ENCODE peak calls at places on chromosomes 4 and X, in four cellular contexts. One of them, this sample, is unnamed.

GRCh38 chr4:113106076-113106475 is 56.6 kb downstream of the ANK2 start:
- DNase-seq in EH: peak
- DNase-seq in OCI-M1: peak
- DNase-seq in MCF 10A: peak
- DNase-seq in this sample: no peak

GRCh38 chrX:153400146-153401132 is 711 bp downstream of the PNMA6E start:
- DNase-seq in MCF 10A: peak
- DNase-seq in OCI-M1: peak
- DNase-seq in EH: peak
- DNase-seq in this sample: peak

GRCh38 chrX:102833136-102833535 is 103.9 kb upstream of the RAB40AL start:
- DNase-seq in MCF 10A: no peak
- DNase-seq in EH: peak
- DNase-seq in OCI-M1: no peak
- DNase-seq in this sample: no peak

GRCh38 chr4:185914583-185915199 is 102.7 kb upstream of the SORBS2 start:
- DNase-seq in EH: peak
- DNase-seq in MCF 10A: no peak
- DNase-seq in OCI-M1: no peak
- DNase-seq in this sample: no peak

GRCh38 chrX:103157511-103158316 is 57.2 kb upstream of the BEX4 start:
- DNase-seq in MCF 10A: peak
- DNase-seq in OCI-M1: peak
- DNase-seq in EH: peak
- DNase-seq in this sample: peak

GRCh38 chr4:130849985-130850632 is 1754.2 kb downstream of the C4orf33 start:
- DNase-seq in MCF 10A: peak
- DNase-seq in OCI-M1: peak
- DNase-seq in EH: no peak
- DNase-seq in this sample: no peak

GRCh38 chr4:150822407-150822806 is 192.7 kb downstream of the LRBA start:
- DNase-seq in EH: no peak
- DNase-seq in OCI-M1: no peak
- DNase-seq in MCF 10A: no peak
- DNase-seq in this sample: no peak

GRCh38 chrX:10884246-10884645 is 226.9 kb upstream of the HCCS start:
- DNase-seq in EH: peak
- DNase-seq in MCF 10A: no peak
- DNase-seq in OCI-M1: no peak
- DNase-seq in this sample: no peak

GRCh38 chrX:108020631-108021030 is 24.2 kb upstream of the VSIG1 start:
- DNase-seq in EH: peak
- DNase-seq in MCF 10A: peak
- DNase-seq in OCI-M1: peak
- DNase-seq in this sample: peak

GRCh38 chr4:108031427-108032083 is 41.9 kb downstream of the HADH start:
- DNase-seq in EH: no peak
- DNase-seq in MCF 10A: peak
- DNase-seq in OCI-M1: no peak
- DNase-seq in this sample: no peak

GRCh38 chr4:47490550-47490949 is 5.5 kb downstream of the ATP10D start:
- DNase-seq in OCI-M1: peak
- DNase-seq in MCF 10A: peak
- DNase-seq in EH: peak
- DNase-seq in this sample: peak

GRCh38 chr4:86592553-86593249 is 1.4 kb upstream of the PTPN13 start:
- DNase-seq in OCI-M1: no peak
- DNase-seq in EH: peak
- DNase-seq in MCF 10A: no peak
- DNase-seq in this sample: no peak

GRCh38 chrX:25178555-25178954 is 162.8 kb upstream of the ARX start:
- DNase-seq in OCI-M1: no peak
- DNase-seq in EH: no peak
- DNase-seq in MCF 10A: no peak
- DNase-seq in this sample: no peak

GRCh38 chr4:6942238-6942800 is 32.7 kb downstream of the TBC1D14 start:
- DNase-seq in EH: peak
- DNase-seq in OCI-M1: peak
- DNase-seq in MCF 10A: peak
- DNase-seq in this sample: peak

GRCh38 chr4:113148925-113149324 is 99.5 kb downstream of the ANK2 start:
- DNase-seq in MCF 10A: no peak
- DNase-seq in EH: no peak
- DNase-seq in OCI-M1: no peak
- DNase-seq in this sample: no peak

GRCh38 chrX:12076046-12076445 is 62.2 kb upstream of the FRMPD4 start:
- DNase-seq in MCF 10A: peak
- DNase-seq in EH: peak
- DNase-seq in OCI-M1: no peak
- DNase-seq in this sample: no peak

GRCh38 chrX:96440941-96441340 is 243.7 kb upstream of the DIAPH2 start:
- DNase-seq in EH: no peak
- DNase-seq in MCF 10A: peak
- DNase-seq in OCI-M1: no peak
- DNase-seq in this sample: no peak

GRCh38 chr4:79250887-79251286 is 75.0 kb downstream of the NAA11 start:
- DNase-seq in MCF 10A: no peak
- DNase-seq in OCI-M1: no peak
- DNase-seq in EH: no peak
- DNase-seq in this sample: no peak

GRCh38 chr4:8762356-8762755 is 109.3 kb downstream of the HMX1 start:
- DNase-seq in EH: no peak
- DNase-seq in MCF 10A: no peak
- DNase-seq in OCI-M1: no peak
- DNase-seq in this sample: no peak

GRCh38 chr4:2943364-2944090 is 19.7 kb downstream of the NOP14 start:
- DNase-seq in MCF 10A: no peak
- DNase-seq in EH: no peak
- DNase-seq in OCI-M1: no peak
- DNase-seq in this sample: no peak

GRCh38 chr4:164748375-164748774 is 5.6 kb upstream of the SMIM31 start:
- DNase-seq in EH: peak
- DNase-seq in OCI-M1: peak
- DNase-seq in MCF 10A: peak
- DNase-seq in this sample: peak

GRCh38 chr4:5199142-5199541 is 147.9 kb downstream of the STK32B start:
- DNase-seq in EH: no peak
- DNase-seq in OCI-M1: no peak
- DNase-seq in MCF 10A: no peak
- DNase-seq in this sample: no peak

GRCh38 chr4:73606465-73606974 is 13.7 kb downstream of the RASSF6 start:
- DNase-seq in EH: no peak
- DNase-seq in MCF 10A: no peak
- DNase-seq in OCI-M1: no peak
- DNase-seq in this sample: peak

GRCh38 chr4:113435893-113436292 is 325.6 kb downstream of the CAMK2D start:
- DNase-seq in OCI-M1: no peak
- DNase-seq in MCF 10A: peak
- DNase-seq in EH: peak
- DNase-seq in this sample: no peak

GRCh38 chr4:165580379-165580905 is 201.6 kb downstream of the CPE start:
- DNase-seq in EH: peak
- DNase-seq in MCF 10A: peak
- DNase-seq in OCI-M1: no peak
- DNase-seq in this sample: no peak

GRCh38 chrX:49879656-49880277 is 483 bp downstream of the USP27X start:
- DNase-seq in OCI-M1: no peak
- DNase-seq in MCF 10A: no peak
- DNase-seq in EH: peak
- DNase-seq in this sample: no peak

GRCh38 chrX:152819732-152820131 is 10.8 kb downstream of the CETN2 start:
- DNase-seq in MCF 10A: peak
- DNase-seq in OCI-M1: no peak
- DNase-seq in EH: peak
- DNase-seq in this sample: no peak